ENCODE peak calls at places on chromosomes 2 and 18, in ten cellular contexts. One of them, this sample, is unnamed.

GRCh38 chr2:170454471-170455372 is 260.4 kb upstream of the SP5 start:
- DNase-seq in NCI-H2029 treated with DMSO at 0.1 percent for 48 hours: no peak
- DNase-seq in AG10803: no peak
- DNase-seq in GM20000: no peak
- DNase-seq in GM23338: no peak
- DNase-seq in upper lobe of left lung: no peak
- DNase-seq in stimulated activated CD4-positive, alpha-beta T cell treated with anti-CD3 and anti-CD28 coated beads, TNF-alpha, amount 100 ng/mL, for 4 hours: no peak
- DNase-seq in dorsolateral prefrontal cortex: no peak
- DNase-seq in activated CD4-positive, alpha-beta T cell treated with anti-CD3 and anti-CD28 coated beads, Interleukin-2, amount 50 U/mL, for 48 hours: no peak
- DNase-seq in tibial nerve: no peak
- DNase-seq in this sample: no peak

GRCh38 chr2:42901076-42901645 is 108.8 kb upstream of the HAAO start:
- DNase-seq in GM20000: no peak
- DNase-seq in AG10803: peak
- DNase-seq in upper lobe of left lung: no peak
- DNase-seq in NCI-H2029 treated with DMSO at 0.1 percent for 48 hours: no peak
- DNase-seq in activated CD4-positive, alpha-beta T cell treated with anti-CD3 and anti-CD28 coated beads, Interleukin-2, amount 50 U/mL, for 48 hours: no peak
- DNase-seq in dorsolateral prefrontal cortex: no peak
- DNase-seq in stimulated activated CD4-positive, alpha-beta T cell treated with anti-CD3 and anti-CD28 coated beads, TNF-alpha, amount 100 ng/mL, for 4 hours: no peak
- DNase-seq in GM23338: no peak
- DNase-seq in tibial nerve: no peak
- DNase-seq in this sample: no peak

GRCh38 chr18:36155960-36156757 is 26.5 kb downstream of the ELP2 start:
- DNase-seq in AG10803: peak
- DNase-seq in upper lobe of left lung: no peak
- DNase-seq in tibial nerve: no peak
- DNase-seq in GM20000: no peak
- DNase-seq in activated CD4-positive, alpha-beta T cell treated with anti-CD3 and anti-CD28 coated beads, Interleukin-2, amount 50 U/mL, for 48 hours: no peak
- DNase-seq in stimulated activated CD4-positive, alpha-beta T cell treated with anti-CD3 and anti-CD28 coated beads, TNF-alpha, amount 100 ng/mL, for 4 hours: no peak
- DNase-seq in NCI-H2029 treated with DMSO at 0.1 percent for 48 hours: no peak
- DNase-seq in GM23338: no peak
- DNase-seq in dorsolateral prefrontal cortex: no peak
- DNase-seq in this sample: no peak

GRCh38 chr2:240326246-240326645 is 109.2 kb upstream of the GPC1 start:
- DNase-seq in tibial nerve: no peak
- DNase-seq in GM20000: no peak
- DNase-seq in NCI-H2029 treated with DMSO at 0.1 percent for 48 hours: no peak
- DNase-seq in stimulated activated CD4-positive, alpha-beta T cell treated with anti-CD3 and anti-CD28 coated beads, TNF-alpha, amount 100 ng/mL, for 4 hours: no peak
- DNase-seq in GM23338: no peak
- DNase-seq in upper lobe of left lung: no peak
- DNase-seq in dorsolateral prefrontal cortex: no peak
- DNase-seq in activated CD4-positive, alpha-beta T cell treated with anti-CD3 and anti-CD28 coated beads, Interleukin-2, amount 50 U/mL, for 48 hours: no peak
- DNase-seq in AG10803: no peak
- DNase-seq in this sample: no peak

GRCh38 chr2:198441246-198441645 is 636.9 kb downstream of the PLCL1 start:
- DNase-seq in tibial nerve: no peak
- DNase-seq in upper lobe of left lung: no peak
- DNase-seq in dorsolateral prefrontal cortex: no peak
- DNase-seq in AG10803: peak
- DNase-seq in stimulated activated CD4-positive, alpha-beta T cell treated with anti-CD3 and anti-CD28 coated beads, TNF-alpha, amount 100 ng/mL, for 4 hours: no peak
- DNase-seq in activated CD4-positive, alpha-beta T cell treated with anti-CD3 and anti-CD28 coated beads, Interleukin-2, amount 50 U/mL, for 48 hours: no peak
- DNase-seq in NCI-H2029 treated with DMSO at 0.1 percent for 48 hours: no peak
- DNase-seq in GM23338: no peak
- DNase-seq in GM20000: no peak
- DNase-seq in this sample: no peak

GRCh38 chr2:62014102-62014501 is 108.6 kb downstream of the COMMD1 start:
- DNase-seq in AG10803: peak
- DNase-seq in stimulated activated CD4-positive, alpha-beta T cell treated with anti-CD3 and anti-CD28 coated beads, TNF-alpha, amount 100 ng/mL, for 4 hours: no peak
- DNase-seq in upper lobe of left lung: peak
- DNase-seq in GM23338: peak
- DNase-seq in dorsolateral prefrontal cortex: peak
- DNase-seq in activated CD4-positive, alpha-beta T cell treated with anti-CD3 and anti-CD28 coated beads, Interleukin-2, amount 50 U/mL, for 48 hours: no peak
- DNase-seq in GM20000: no peak
- DNase-seq in tibial nerve: peak
- DNase-seq in NCI-H2029 treated with DMSO at 0.1 percent for 48 hours: peak
- DNase-seq in this sample: peak

GRCh38 chr2:12684471-12684936 is 32.2 kb upstream of the TRIB2 start:
- DNase-seq in GM20000: no peak
- DNase-seq in GM23338: peak
- DNase-seq in dorsolateral prefrontal cortex: no peak
- DNase-seq in stimulated activated CD4-positive, alpha-beta T cell treated with anti-CD3 and anti-CD28 coated beads, TNF-alpha, amount 100 ng/mL, for 4 hours: no peak
- DNase-seq in tibial nerve: no peak
- DNase-seq in NCI-H2029 treated with DMSO at 0.1 percent for 48 hours: no peak
- DNase-seq in AG10803: peak
- DNase-seq in activated CD4-positive, alpha-beta T cell treated with anti-CD3 and anti-CD28 coated beads, Interleukin-2, amount 50 U/mL, for 48 hours: no peak
- DNase-seq in upper lobe of left lung: no peak
- DNase-seq in this sample: no peak

GRCh38 chr2:118718921-118719320 is 128.5 kb downstream of the EN1 start:
- DNase-seq in GM20000: no peak
- DNase-seq in tibial nerve: no peak
- DNase-seq in stimulated activated CD4-positive, alpha-beta T cell treated with anti-CD3 and anti-CD28 coated beads, TNF-alpha, amount 100 ng/mL, for 4 hours: no peak
- DNase-seq in GM23338: no peak
- DNase-seq in activated CD4-positive, alpha-beta T cell treated with anti-CD3 and anti-CD28 coated beads, Interleukin-2, amount 50 U/mL, for 48 hours: no peak
- DNase-seq in upper lobe of left lung: no peak
- DNase-seq in AG10803: no peak
- DNase-seq in NCI-H2029 treated with DMSO at 0.1 percent for 48 hours: no peak
- DNase-seq in dorsolateral prefrontal cortex: no peak
- DNase-seq in this sample: no peak

GRCh38 chr2:133941666-133942065 is 312.2 kb upstream of the MGAT5 start:
- DNase-seq in NCI-H2029 treated with DMSO at 0.1 percent for 48 hours: no peak
- DNase-seq in stimulated activated CD4-positive, alpha-beta T cell treated with anti-CD3 and anti-CD28 coated beads, TNF-alpha, amount 100 ng/mL, for 4 hours: no peak
- DNase-seq in GM23338: peak
- DNase-seq in dorsolateral prefrontal cortex: no peak
- DNase-seq in activated CD4-positive, alpha-beta T cell treated with anti-CD3 and anti-CD28 coated beads, Interleukin-2, amount 50 U/mL, for 48 hours: no peak
- DNase-seq in upper lobe of left lung: no peak
- DNase-seq in GM20000: no peak
- DNase-seq in tibial nerve: no peak
- DNase-seq in AG10803: peak
- DNase-seq in this sample: no peak

GRCh38 chr2:29628078-29628765 is 293.2 kb downstream of the ALK start:
- DNase-seq in NCI-H2029 treated with DMSO at 0.1 percent for 48 hours: no peak
- DNase-seq in activated CD4-positive, alpha-beta T cell treated with anti-CD3 and anti-CD28 coated beads, Interleukin-2, amount 50 U/mL, for 48 hours: no peak
- DNase-seq in stimulated activated CD4-positive, alpha-beta T cell treated with anti-CD3 and anti-CD28 coated beads, TNF-alpha, amount 100 ng/mL, for 4 hours: no peak
- DNase-seq in GM20000: no peak
- DNase-seq in AG10803: no peak
- DNase-seq in tibial nerve: no peak
- DNase-seq in GM23338: no peak
- DNase-seq in dorsolateral prefrontal cortex: no peak
- DNase-seq in upper lobe of left lung: no peak
- DNase-seq in this sample: no peak

GRCh38 chr2:144479138-144479537 is 40.8 kb downstream of the ZEB2 start:
- DNase-seq in activated CD4-positive, alpha-beta T cell treated with anti-CD3 and anti-CD28 coated beads, Interleukin-2, amount 50 U/mL, for 48 hours: no peak
- DNase-seq in stimulated activated CD4-positive, alpha-beta T cell treated with anti-CD3 and anti-CD28 coated beads, TNF-alpha, amount 100 ng/mL, for 4 hours: no peak
- DNase-seq in upper lobe of left lung: no peak
- DNase-seq in GM23338: peak
- DNase-seq in NCI-H2029 treated with DMSO at 0.1 percent for 48 hours: no peak
- DNase-seq in AG10803: peak
- DNase-seq in tibial nerve: no peak
- DNase-seq in dorsolateral prefrontal cortex: no peak
- DNase-seq in GM20000: no peak
- DNase-seq in this sample: no peak

GRCh38 chr2:181523756-181524155 is 66.6 kb downstream of the ITGA4 start:
- DNase-seq in stimulated activated CD4-positive, alpha-beta T cell treated with anti-CD3 and anti-CD28 coated beads, TNF-alpha, amount 100 ng/mL, for 4 hours: no peak
- DNase-seq in tibial nerve: no peak
- DNase-seq in dorsolateral prefrontal cortex: no peak
- DNase-seq in AG10803: no peak
- DNase-seq in upper lobe of left lung: no peak
- DNase-seq in GM20000: no peak
- DNase-seq in GM23338: no peak
- DNase-seq in activated CD4-positive, alpha-beta T cell treated with anti-CD3 and anti-CD28 coated beads, Interleukin-2, amount 50 U/mL, for 48 hours: no peak
- DNase-seq in NCI-H2029 treated with DMSO at 0.1 percent for 48 hours: no peak
- DNase-seq in this sample: no peak

GRCh38 chr2:29765711-29766110 is 155.7 kb downstream of the ALK start:
- DNase-seq in tibial nerve: no peak
- DNase-seq in stimulated activated CD4-positive, alpha-beta T cell treated with anti-CD3 and anti-CD28 coated beads, TNF-alpha, amount 100 ng/mL, for 4 hours: no peak
- DNase-seq in upper lobe of left lung: no peak
- DNase-seq in AG10803: peak
- DNase-seq in dorsolateral prefrontal cortex: no peak
- DNase-seq in NCI-H2029 treated with DMSO at 0.1 percent for 48 hours: no peak
- DNase-seq in GM20000: no peak
- DNase-seq in GM23338: no peak
- DNase-seq in activated CD4-positive, alpha-beta T cell treated with anti-CD3 and anti-CD28 coated beads, Interleukin-2, amount 50 U/mL, for 48 hours: no peak
- DNase-seq in this sample: no peak

GRCh38 chr2:154537845-154538244 is 160.7 kb upstream of the KCNJ3 start:
- DNase-seq in upper lobe of left lung: no peak
- DNase-seq in stimulated activated CD4-positive, alpha-beta T cell treated with anti-CD3 and anti-CD28 coated beads, TNF-alpha, amount 100 ng/mL, for 4 hours: no peak
- DNase-seq in GM23338: no peak
- DNase-seq in dorsolateral prefrontal cortex: no peak
- DNase-seq in AG10803: no peak
- DNase-seq in activated CD4-positive, alpha-beta T cell treated with anti-CD3 and anti-CD28 coated beads, Interleukin-2, amount 50 U/mL, for 48 hours: no peak
- DNase-seq in GM20000: no peak
- DNase-seq in tibial nerve: no peak
- DNase-seq in NCI-H2029 treated with DMSO at 0.1 percent for 48 hours: no peak
- DNase-seq in this sample: no peak

GRCh38 chr2:156918410-156918809 is 339.1 kb upstream of the GALNT5 start:
- DNase-seq in upper lobe of left lung: no peak
- DNase-seq in tibial nerve: no peak
- DNase-seq in AG10803: peak
- DNase-seq in activated CD4-positive, alpha-beta T cell treated with anti-CD3 and anti-CD28 coated beads, Interleukin-2, amount 50 U/mL, for 48 hours: no peak
- DNase-seq in GM20000: no peak
- DNase-seq in stimulated activated CD4-positive, alpha-beta T cell treated with anti-CD3 and anti-CD28 coated beads, TNF-alpha, amount 100 ng/mL, for 4 hours: no peak
- DNase-seq in GM23338: peak
- DNase-seq in dorsolateral prefrontal cortex: no peak
- DNase-seq in NCI-H2029 treated with DMSO at 0.1 percent for 48 hours: no peak
- DNase-seq in this sample: no peak

GRCh38 chr2:159211447-159212396 is 74.8 kb downstream of the WDSUB1 start:
- DNase-seq in AG10803: no peak
- DNase-seq in stimulated activated CD4-positive, alpha-beta T cell treated with anti-CD3 and anti-CD28 coated beads, TNF-alpha, amount 100 ng/mL, for 4 hours: no peak
- DNase-seq in tibial nerve: no peak
- DNase-seq in dorsolateral prefrontal cortex: no peak
- DNase-seq in NCI-H2029 treated with DMSO at 0.1 percent for 48 hours: no peak
- DNase-seq in activated CD4-positive, alpha-beta T cell treated with anti-CD3 and anti-CD28 coated beads, Interleukin-2, amount 50 U/mL, for 48 hours: no peak
- DNase-seq in GM23338: peak
- DNase-seq in upper lobe of left lung: no peak
- DNase-seq in GM20000: no peak
- DNase-seq in this sample: no peak

GRCh38 chr2:23617167-23617787 is 232.3 kb downstream of the KLHL29 start:
- DNase-seq in tibial nerve: peak
- DNase-seq in stimulated activated CD4-positive, alpha-beta T cell treated with anti-CD3 and anti-CD28 coated beads, TNF-alpha, amount 100 ng/mL, for 4 hours: no peak
- DNase-seq in AG10803: peak
- DNase-seq in NCI-H2029 treated with DMSO at 0.1 percent for 48 hours: peak
- DNase-seq in activated CD4-positive, alpha-beta T cell treated with anti-CD3 and anti-CD28 coated beads, Interleukin-2, amount 50 U/mL, for 48 hours: no peak
- DNase-seq in dorsolateral prefrontal cortex: peak
- DNase-seq in upper lobe of left lung: peak
- DNase-seq in GM20000: no peak
- DNase-seq in GM23338: no peak
- DNase-seq in this sample: peak

GRCh38 chr2:38750011-38750792 is 959 bp downstream of the SRSF7 start:
- DNase-seq in GM23338: no peak
- DNase-seq in upper lobe of left lung: peak
- DNase-seq in stimulated activated CD4-positive, alpha-beta T cell treated with anti-CD3 and anti-CD28 coated beads, TNF-alpha, amount 100 ng/mL, for 4 hours: peak
- DNase-seq in GM20000: peak
- DNase-seq in activated CD4-positive, alpha-beta T cell treated with anti-CD3 and anti-CD28 coated beads, Interleukin-2, amount 50 U/mL, for 48 hours: peak
- DNase-seq in tibial nerve: no peak
- DNase-seq in dorsolateral prefrontal cortex: peak
- DNase-seq in NCI-H2029 treated with DMSO at 0.1 percent for 48 hours: no peak
- DNase-seq in AG10803: peak
- DNase-seq in this sample: peak

This sample was measured in heart right ventricle.